ENCODE peak calls at places on chromosomes 13 and 19, in nine cellular contexts. I is BJ, B is natural killer cell, C is RWPE2, Y is fibroblast of lung, K is left lung, V is breast epithelium, S is foreskin fibroblast, X is lower leg skin. Z is an unnamed sample.
A peak's percentile ranks its signal among the peaks of the same experiment; 100 is the strongest.

GRCh38 chr13:79360064-79360463 is 46.0 kb downstream of the RBM26 start:
- DNase-seq in K (no peak), V (no peak), S (no peak), I (no peak), Y (no peak), B (no peak), C (no peak), X (no peak), Z (no peak)

GRCh38 chr13:109145631-109146030 is 516.2 kb downstream of the MYO16 start:
- DNase-seq in X (no peak), C (no peak), S (peak; percentile 86), B (no peak), I (no peak), Y (peak; percentile 64), K (no peak), V (no peak), Z (peak; percentile 72)

GRCh38 chr13:103277959-103278673 is 211.9 kb upstream of the SLC10A2 start:
- DNase-seq in S (no peak), I (no peak), X (no peak), B (no peak), V (no peak), K (no peak), Y (no peak), C (no peak), Z (no peak)

GRCh38 chr13:108345016-108345415 is 75.5 kb downstream of the TNFSF13B start:
- DNase-seq in C (no peak), X (no peak), Y (no peak), B (no peak), S (no peak), I (no peak), V (no peak), K (peak; percentile 28), Z (no peak)

GRCh38 chr19:37941820-37942515 is 35.0 kb downstream of the SIPA1L3 start:
- DNase-seq in C (no peak), B (no peak), I (no peak), V (no peak), K (no peak), Y (no peak), S (no peak), X (no peak), Z (no peak)

GRCh38 chr19:46812898-46813569 is 24.6 kb upstream of the SLC1A5 start:
- DNase-seq in S (no peak), V (peak; percentile 77), B (no peak), K (peak; percentile 79), I (no peak), C (no peak), Y (no peak), X (no peak), Z (no peak)

GRCh38 chr13:50386527-50387123 is 371.4 kb downstream of the KCNRG start:
- DNase-seq in S (peak; percentile 73), I (peak; percentile 52), X (no peak), V (no peak), C (no peak), B (no peak), K (no peak), Y (peak; percentile 68), Z (no peak)

GRCh38 chr13:30355839-30356238 is 48.5 kb upstream of the KATNAL1 start:
- DNase-seq in Y (no peak), S (no peak), I (no peak), X (no peak), C (no peak), V (no peak), K (no peak), B (no peak), Z (no peak)

GRCh38 chr13:93708323-93709075 is 481.9 kb downstream of the GPC6 start:
- DNase-seq in I (no peak), C (no peak), V (no peak), Y (peak; percentile 46), K (no peak), X (no peak), S (no peak), B (no peak), Z (no peak)

GRCh38 chr19:46132508-46133100 is 8.1 kb upstream of the IGFL3 start:
- DNase-seq in V (no peak), S (no peak), I (no peak), B (no peak), K (no peak), Y (no peak), C (no peak), X (no peak), Z (no peak)

GRCh38 chr19:40689339-40690049 is 957 bp downstream of the NUMBL start:
- DNase-seq in K (peak; percentile 80), B (no peak), X (no peak), V (no peak), S (peak; percentile 38), Y (peak; percentile 30), C (peak; percentile 69), I (no peak), Z (no peak)

GRCh38 chr13:89695343-89696257 is 1651.9 kb upstream of the MIR17HG start:
- DNase-seq in S (no peak), C (no peak), X (no peak), V (no peak), I (no peak), K (no peak), Y (peak; percentile 27), B (no peak), Z (peak; percentile 66)

GRCh38 chr19:39390460-39390758 is 497 bp downstream of the PAF1 start:
- DNase-seq in Y (no peak), V (peak; percentile 89), X (peak; percentile 76), I (no peak), S (no peak), K (no peak), C (no peak), B (no peak), Z (peak; percentile 70)

GRCh38 chr19:15177269-15178116 is 23.3 kb downstream of the NOTCH3 start:
- DNase-seq in B (peak; percentile 85), C (peak; percentile 74), I (peak; percentile 6), K (peak; percentile 99), Y (peak; percentile 59), V (peak; percentile 50), S (peak; percentile 89), X (peak; percentile 53), Z (peak; percentile 76)

GRCh38 chr19:8262431-8262830 is 45.7 kb downstream of the CD320 start:
- DNase-seq in Y (no peak), S (no peak), I (no peak), X (no peak), K (peak; percentile 37), B (no peak), V (no peak), C (no peak), Z (no peak)

GRCh38 chr19:8615022-8615421 is 4.5 kb upstream of the ADAMTS10 start:
- DNase-seq in Y (peak; percentile 70), B (no peak), S (no peak), X (no peak), K (no peak), V (no peak), I (no peak), C (no peak), Z (no peak)

GRCh38 chr13:74825949-74826246 is 656.1 kb downstream of the TBC1D4 start:
- DNase-seq in X (no peak), B (no peak), K (no peak), Y (no peak), V (no peak), S (no peak), I (no peak), C (no peak), Z (no peak)

GRCh38 chr13:91185294-91185863 is 162.1 kb upstream of the MIR17HG start:
- DNase-seq in S (no peak), X (no peak), K (no peak), I (no peak), Y (peak; percentile 23), B (no peak), C (no peak), V (no peak), Z (peak; percentile 28)
- TF ChIP-seq CTCF in S (no peak), X (no peak), K (no peak), I (peak; percentile 13), Y (no peak), B (no peak), C (peak; percentile 54), V (peak; percentile 18), Z (peak; percentile 37)

DNA sequence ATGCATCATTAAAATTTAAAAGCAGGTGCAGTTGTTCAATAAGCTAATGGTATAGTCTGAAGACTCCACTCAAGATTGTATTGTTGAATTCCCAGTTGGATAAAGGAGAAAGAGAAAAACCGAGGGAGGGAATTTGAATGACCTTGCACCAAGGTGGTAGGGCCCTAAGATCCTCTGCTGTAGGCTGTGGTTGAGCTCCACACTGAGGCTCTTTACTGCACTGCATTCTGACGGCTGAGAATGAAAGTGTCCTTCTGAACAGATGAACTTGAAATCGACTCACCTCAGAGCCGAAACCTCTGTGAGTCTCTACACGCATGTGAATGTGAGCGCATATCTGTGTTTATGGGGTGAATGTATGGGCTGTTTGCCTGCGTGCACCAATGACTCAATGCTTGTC is 388.9 kb upstream of the DACH1 start:
- DNase-seq in B (no peak), Y (peak; percentile 56), V (no peak), I (no peak), C (no peak), X (no peak), S (peak; percentile 34), K (no peak), Z (peak; percentile 51)
- TF ChIP-seq CTCF in B (no peak), Y (peak; percentile 49), V (peak; percentile 52), I (peak; percentile 76), C (peak; percentile 58), X (no peak), S (peak; percentile 56), K (no peak), Z (peak; percentile 85)

DNA sequence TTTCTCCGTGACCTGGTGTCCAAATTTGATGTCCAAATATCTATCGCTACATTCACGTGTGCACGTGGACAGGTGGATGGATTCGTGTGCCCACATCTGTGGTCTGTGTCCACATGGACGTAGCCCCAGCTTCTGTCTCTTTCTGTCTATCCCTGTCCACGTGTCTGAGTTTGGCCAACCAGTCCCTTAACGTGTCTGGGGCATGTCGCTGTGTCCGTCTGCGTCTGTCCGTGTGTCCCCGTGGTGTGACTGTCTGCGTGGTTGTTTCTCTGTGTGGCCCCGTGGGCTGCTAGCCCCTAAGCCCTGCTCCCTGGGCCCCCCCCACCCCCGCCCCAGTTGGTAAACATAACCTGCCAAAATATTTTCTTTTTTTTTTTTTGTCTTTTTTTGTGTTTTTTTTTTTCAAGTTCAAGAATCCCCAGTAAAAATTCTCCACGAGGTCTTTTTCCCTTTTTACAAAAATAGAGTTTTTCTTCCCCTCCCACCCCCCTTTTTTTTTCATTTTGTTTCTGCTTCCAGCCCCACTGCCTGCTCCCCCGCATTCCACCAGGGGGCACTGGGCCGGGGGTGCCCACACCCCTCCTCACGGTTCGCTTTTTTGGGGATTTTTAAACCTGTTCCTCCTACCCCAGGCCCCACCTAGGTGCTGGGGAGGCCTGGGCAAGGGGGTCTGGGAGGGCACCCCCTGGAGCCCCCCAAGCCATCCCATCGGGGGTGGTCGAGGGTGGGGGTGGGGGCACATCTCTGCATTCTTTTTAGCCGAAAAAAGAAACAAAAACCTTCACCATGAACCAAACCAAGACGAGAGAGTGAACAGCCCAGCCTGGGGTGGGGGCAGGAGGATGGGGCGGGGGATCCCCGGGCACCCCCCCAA is 18.3 kb downstream of the PRKCSH start:
- DNase-seq in B (no peak), Y (no peak), K (no peak), I (no peak), V (no peak), X (no peak), C (no peak), S (no peak), Z (no peak)
- TF ChIP-seq CTCF in B (no peak), Y (peak; percentile 30), K (no peak), I (peak; percentile 46), V (no peak), X (no peak), C (peak; percentile 41), S (peak; percentile 40), Z (peak; percentile 16)

DNA sequence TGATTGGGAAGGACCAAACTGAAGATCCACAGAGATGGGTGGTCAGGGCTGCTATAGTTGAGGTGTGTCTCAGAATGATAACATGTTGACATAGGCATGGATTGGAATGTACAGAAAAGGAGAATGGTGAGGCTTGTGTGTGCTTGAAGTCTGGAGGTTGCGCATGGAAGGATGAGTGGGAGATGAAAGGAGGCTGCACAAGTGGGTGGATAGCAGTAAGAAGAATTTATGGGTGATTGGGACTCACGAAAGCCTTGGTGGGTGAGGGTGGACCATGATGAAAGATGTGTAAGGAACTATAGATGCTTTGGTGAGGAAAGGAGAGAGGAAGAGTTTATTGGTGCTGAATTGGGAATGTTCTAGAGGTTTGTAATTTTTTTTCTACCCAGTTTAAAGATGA is 1287.7 kb downstream of the UQCRFS1 start:
- DNase-seq in Y (no peak), X (no peak), I (no peak), S (no peak), B (no peak), K (no peak), C (no peak), V (no peak), Z (no peak)
- TF ChIP-seq CTCF in Y (no peak), X (no peak), I (no peak), S (no peak), B (no peak), K (no peak), C (no peak), V (no peak), Z (no peak)

Z was measured in MCF 10A.